ENCODE peak calls at places on chromosome 6, in six cellular contexts. One of them, this sample, is unnamed.

GRCh38 chr6:8953310-8953709 is 518.0 kb upstream of the SLC35B3 start:
- DNase-seq in Panc1: no peak
- DNase-seq in choroid plexus epithelial cell: no peak
- DNase-seq in GM12865: no peak
- DNase-seq in WTC11: no peak
- DNase-seq in heart left ventricle: no peak
- DNase-seq in this sample: no peak

GRCh38 chr6:131062245-131063027 is 609 bp downstream of the EPB41L2 start:
- DNase-seq in Panc1: no peak
- DNase-seq in choroid plexus epithelial cell: no peak
- DNase-seq in GM12865: peak
- DNase-seq in WTC11: peak
- DNase-seq in heart left ventricle: peak
- DNase-seq in this sample: no peak

GRCh38 chr6:123742626-123743025 is 61.0 kb upstream of the NKAIN2 start:
- DNase-seq in Panc1: no peak
- DNase-seq in choroid plexus epithelial cell: peak
- DNase-seq in GM12865: no peak
- DNase-seq in WTC11: no peak
- DNase-seq in heart left ventricle: no peak
- DNase-seq in this sample: no peak

GRCh38 chr6:157748839-157749571 is 74.0 kb upstream of the SNX9 start:
- DNase-seq in Panc1: no peak
- DNase-seq in choroid plexus epithelial cell: no peak
- DNase-seq in GM12865: no peak
- DNase-seq in WTC11: no peak
- DNase-seq in heart left ventricle: no peak
- DNase-seq in this sample: no peak

GRCh38 chr6:127381384-127381783 is 38.0 kb upstream of the ECHDC1 start:
- DNase-seq in Panc1: no peak
- DNase-seq in choroid plexus epithelial cell: no peak
- DNase-seq in GM12865: no peak
- DNase-seq in WTC11: no peak
- DNase-seq in heart left ventricle: no peak
- DNase-seq in this sample: no peak

GRCh38 chr6:28725274-28725809 is 198.4 kb downstream of the TRIM27 start:
- DNase-seq in Panc1: no peak
- DNase-seq in choroid plexus epithelial cell: no peak
- DNase-seq in GM12865: no peak
- DNase-seq in WTC11: no peak
- DNase-seq in heart left ventricle: no peak
- DNase-seq in this sample: no peak

GRCh38 chr6:100202417-100203194 is 208.6 kb upstream of the MCHR2 start:
- DNase-seq in Panc1: no peak
- DNase-seq in choroid plexus epithelial cell: peak
- DNase-seq in GM12865: no peak
- DNase-seq in WTC11: no peak
- DNase-seq in heart left ventricle: no peak
- DNase-seq in this sample: peak

GRCh38 chr6:7590918-7591302 is 912 bp downstream of the SNRNP48 start:
- DNase-seq in Panc1: no peak
- DNase-seq in choroid plexus epithelial cell: peak
- DNase-seq in GM12865: no peak
- DNase-seq in WTC11: no peak
- DNase-seq in heart left ventricle: peak
- DNase-seq in this sample: no peak

GRCh38 chr6:75207211-75207984 is 1.5 kb upstream of the COL12A1 start:
- DNase-seq in Panc1: no peak
- DNase-seq in choroid plexus epithelial cell: no peak
- DNase-seq in GM12865: no peak
- DNase-seq in WTC11: peak
- DNase-seq in heart left ventricle: peak
- DNase-seq in this sample: no peak

GRCh38 chr6:108797951-108798671 is 50.1 kb upstream of the ARMC2 start:
- DNase-seq in Panc1: no peak
- DNase-seq in choroid plexus epithelial cell: no peak
- DNase-seq in GM12865: no peak
- DNase-seq in WTC11: no peak
- DNase-seq in heart left ventricle: no peak
- DNase-seq in this sample: no peak

GRCh38 chr6:106037060-106037459 is 49.1 kb upstream of the PRDM1 start:
- DNase-seq in Panc1: no peak
- DNase-seq in choroid plexus epithelial cell: peak
- DNase-seq in GM12865: no peak
- DNase-seq in WTC11: no peak
- DNase-seq in heart left ventricle: no peak
- DNase-seq in this sample: no peak

GRCh38 chr6:35025241-35026188 is 115.6 kb downstream of the TCP11 start:
- DNase-seq in Panc1: no peak
- DNase-seq in choroid plexus epithelial cell: no peak
- DNase-seq in GM12865: no peak
- DNase-seq in WTC11: peak
- DNase-seq in heart left ventricle: no peak
- DNase-seq in this sample: no peak

DNA sequence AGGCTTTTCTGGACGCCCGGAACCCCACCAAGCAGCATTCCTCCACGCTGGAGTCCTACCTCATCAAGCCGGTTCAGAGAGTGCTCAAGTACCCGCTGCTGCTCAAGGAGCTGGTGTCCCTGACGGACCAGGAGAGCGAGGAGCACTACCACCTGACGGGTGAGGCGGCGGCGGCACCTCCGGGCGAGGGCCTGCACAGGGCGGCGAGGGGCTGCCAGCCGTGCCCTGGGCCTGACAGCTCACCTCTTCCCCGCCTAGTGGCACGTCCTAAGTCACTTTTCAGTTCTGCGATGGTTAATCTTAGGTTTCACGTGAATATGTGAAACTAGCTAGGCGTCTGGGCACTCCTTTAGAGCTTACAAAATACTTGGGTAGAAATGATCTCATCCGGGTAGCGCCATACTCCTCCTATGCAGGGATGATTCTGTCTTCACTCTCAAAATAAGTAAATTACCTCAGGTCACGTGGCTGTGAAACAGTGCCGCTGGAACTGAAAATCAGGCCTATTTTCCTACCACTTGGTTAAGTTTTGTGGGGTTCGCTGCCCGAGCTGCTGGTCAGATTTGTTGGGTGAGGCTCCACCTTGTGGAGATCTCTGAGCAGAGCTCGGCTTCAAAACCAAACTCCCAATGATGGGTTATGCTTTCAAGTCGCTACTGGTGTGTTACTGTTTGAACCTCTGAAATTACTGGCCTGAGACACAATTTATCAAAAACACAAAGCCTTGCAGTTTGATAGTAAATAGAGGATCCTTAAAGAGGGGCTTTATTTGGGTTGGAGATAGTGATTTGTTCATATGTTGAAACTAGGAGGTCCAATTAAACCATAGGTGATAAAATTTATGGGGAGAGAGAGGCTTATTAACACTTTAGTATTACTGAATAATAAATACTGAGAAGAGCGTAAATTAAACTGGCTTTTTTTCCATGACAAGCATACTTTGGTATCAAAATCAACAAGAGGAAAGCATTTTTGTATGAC is 15.5 kb upstream of the CLDN20 start:
- DNase-seq in Panc1: peak
- DNase-seq in choroid plexus epithelial cell: peak
- DNase-seq in GM12865: peak
- DNase-seq in WTC11: peak
- DNase-seq in heart left ventricle: peak
- DNase-seq in this sample: peak
- TF ChIP-seq CTCF in Panc1: peak
- TF ChIP-seq CTCF in choroid plexus epithelial cell: peak
- TF ChIP-seq CTCF in GM12865: peak
- TF ChIP-seq CTCF in WTC11: peak
- TF ChIP-seq CTCF in heart left ventricle: peak
- TF ChIP-seq CTCF in this sample: peak

GRCh38 chr6:66421570-66421969 is 714.5 kb upstream of the EYS start:
- DNase-seq in Panc1: no peak
- DNase-seq in choroid plexus epithelial cell: peak
- DNase-seq in GM12865: no peak
- DNase-seq in WTC11: peak
- DNase-seq in heart left ventricle: no peak
- DNase-seq in this sample: no peak
- TF ChIP-seq CTCF in Panc1: peak
- TF ChIP-seq CTCF in choroid plexus epithelial cell: peak
- TF ChIP-seq CTCF in GM12865: no peak
- TF ChIP-seq CTCF in WTC11: no peak
- TF ChIP-seq CTCF in heart left ventricle: no peak
- TF ChIP-seq CTCF in this sample: no peak

GRCh38 chr6:21305827-21306469 is 287.6 kb upstream of the SOX4 start:
- DNase-seq in Panc1: no peak
- DNase-seq in choroid plexus epithelial cell: peak
- DNase-seq in GM12865: no peak
- DNase-seq in WTC11: no peak
- DNase-seq in heart left ventricle: no peak
- DNase-seq in this sample: peak
- TF ChIP-seq CTCF in Panc1: no peak
- TF ChIP-seq CTCF in choroid plexus epithelial cell: peak
- TF ChIP-seq CTCF in GM12865: no peak
- TF ChIP-seq CTCF in WTC11: no peak
- TF ChIP-seq CTCF in heart left ventricle: no peak
- TF ChIP-seq CTCF in this sample: peak

GRCh38 chr6:44849829-44850228 is 462.3 kb downstream of the CDC5L start:
- DNase-seq in Panc1: no peak
- DNase-seq in choroid plexus epithelial cell: no peak
- DNase-seq in GM12865: no peak
- DNase-seq in WTC11: no peak
- DNase-seq in heart left ventricle: no peak
- DNase-seq in this sample: no peak
- TF ChIP-seq CTCF in Panc1: no peak
- TF ChIP-seq CTCF in choroid plexus epithelial cell: no peak
- TF ChIP-seq CTCF in GM12865: no peak
- TF ChIP-seq CTCF in WTC11: no peak
- TF ChIP-seq CTCF in heart left ventricle: no peak
- TF ChIP-seq CTCF in this sample: no peak

DNA sequence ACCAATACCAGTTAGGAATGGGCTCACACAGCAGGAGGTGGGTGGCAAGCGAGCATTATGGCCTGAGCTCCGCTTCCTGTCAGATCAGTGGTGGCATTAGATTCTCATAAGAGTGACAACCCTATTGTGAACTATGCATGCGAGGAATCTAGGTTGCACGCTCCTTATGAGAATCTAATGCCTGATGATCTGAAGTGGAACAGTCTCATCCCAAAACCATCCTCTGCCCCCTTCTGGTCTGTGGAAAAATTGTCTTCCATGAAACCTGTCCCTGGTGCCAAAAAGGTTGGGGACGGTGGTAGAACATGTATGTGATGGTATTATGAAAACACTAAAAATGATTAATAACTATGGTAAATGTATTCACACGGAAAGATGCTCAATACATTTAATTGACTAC is 99.7 kb upstream of the HIVEP1 start:
- DNase-seq in Panc1: no peak
- DNase-seq in choroid plexus epithelial cell: no peak
- DNase-seq in GM12865: peak
- DNase-seq in WTC11: no peak
- DNase-seq in heart left ventricle: no peak
- DNase-seq in this sample: no peak
- TF ChIP-seq CTCF in Panc1: peak
- TF ChIP-seq CTCF in choroid plexus epithelial cell: no peak
- TF ChIP-seq CTCF in GM12865: no peak
- TF ChIP-seq CTCF in WTC11: no peak
- TF ChIP-seq CTCF in heart left ventricle: no peak
- TF ChIP-seq CTCF in this sample: no peak

DNA sequence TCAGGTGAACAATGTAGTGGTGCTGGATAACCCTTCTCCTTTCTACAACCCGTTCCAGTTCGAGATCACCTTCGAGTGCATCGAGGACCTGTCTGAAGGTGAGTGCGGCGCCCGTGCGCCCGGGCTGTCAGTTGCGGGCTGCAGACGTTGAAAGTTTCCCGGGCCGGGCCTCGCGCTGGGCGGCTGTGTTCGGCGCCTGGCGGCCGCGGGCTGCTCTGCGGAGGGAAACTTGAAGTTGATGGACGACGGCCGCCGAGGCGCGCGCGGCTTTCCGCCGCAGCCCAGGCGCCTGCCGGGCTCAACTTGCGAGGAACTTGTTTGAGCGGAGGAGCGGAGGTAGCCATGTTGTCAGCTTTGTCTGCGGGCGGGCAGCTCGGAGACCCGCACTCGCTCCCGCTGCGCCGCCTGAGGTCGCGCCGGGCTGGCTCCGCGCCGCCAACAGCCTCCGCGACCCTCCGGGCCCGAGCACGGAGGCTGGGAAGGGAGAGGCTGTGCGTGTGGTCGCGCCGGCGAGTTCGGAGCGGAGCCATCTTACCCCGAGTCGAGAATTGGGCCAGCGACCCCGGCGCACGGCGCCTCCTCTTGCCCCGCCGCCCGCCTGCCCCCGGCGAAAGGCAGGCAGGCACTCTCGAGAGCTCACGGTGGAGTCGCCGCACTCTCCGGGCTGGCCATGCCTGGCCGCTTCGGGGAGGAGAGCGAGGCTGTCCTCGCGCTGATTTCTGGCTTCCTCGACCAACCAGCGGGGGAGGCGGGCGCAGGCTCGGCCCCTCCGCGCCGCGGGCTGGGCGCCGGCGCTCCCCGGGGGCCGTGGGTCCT is 681 bp downstream of the ASF1A start:
- DNase-seq in Panc1: no peak
- DNase-seq in choroid plexus epithelial cell: peak
- DNase-seq in GM12865: peak
- DNase-seq in WTC11: peak
- DNase-seq in heart left ventricle: peak
- DNase-seq in this sample: no peak
- TF ChIP-seq CTCF in Panc1: no peak
- TF ChIP-seq CTCF in choroid plexus epithelial cell: no peak
- TF ChIP-seq CTCF in GM12865: peak
- TF ChIP-seq CTCF in WTC11: no peak
- TF ChIP-seq CTCF in heart left ventricle: peak
- TF ChIP-seq CTCF in this sample: no peak

GRCh38 chr6:52597738-52598122 is 20.9 kb upstream of the TRAM2 start:
- DNase-seq in Panc1: no peak
- DNase-seq in choroid plexus epithelial cell: no peak
- DNase-seq in GM12865: no peak
- DNase-seq in WTC11: no peak
- DNase-seq in heart left ventricle: no peak
- DNase-seq in this sample: no peak

GRCh38 chr6:52595000-52595795 is 18.3 kb upstream of the TRAM2 start:
- DNase-seq in Panc1: no peak
- DNase-seq in choroid plexus epithelial cell: peak
- DNase-seq in GM12865: peak
- DNase-seq in WTC11: no peak
- DNase-seq in heart left ventricle: peak
- DNase-seq in this sample: no peak

GRCh38 chr6:52594216-52594615 is 17.4 kb upstream of the TRAM2 start:
- DNase-seq in Panc1: no peak
- DNase-seq in choroid plexus epithelial cell: no peak
- DNase-seq in GM12865: no peak
- DNase-seq in WTC11: no peak
- DNase-seq in heart left ventricle: no peak
- DNase-seq in this sample: no peak

GRCh38 chr6:52596371-52597028 is 19.6 kb upstream of the TRAM2 start:
- DNase-seq in Panc1: no peak
- DNase-seq in choroid plexus epithelial cell: peak
- DNase-seq in GM12865: no peak
- DNase-seq in WTC11: no peak
- DNase-seq in heart left ventricle: no peak
- DNase-seq in this sample: no peak

GRCh38 chr6:52595796-52596130 is 18.9 kb upstream of the TRAM2 start:
- DNase-seq in Panc1: no peak
- DNase-seq in choroid plexus epithelial cell: no peak
- DNase-seq in GM12865: peak
- DNase-seq in WTC11: no peak
- DNase-seq in heart left ventricle: no peak
- DNase-seq in this sample: no peak
- TF ChIP-seq CTCF in Panc1: no peak
- TF ChIP-seq CTCF in choroid plexus epithelial cell: peak
- TF ChIP-seq CTCF in GM12865: no peak
- TF ChIP-seq CTCF in WTC11: no peak
- TF ChIP-seq CTCF in heart left ventricle: no peak
- TF ChIP-seq CTCF in this sample: no peak